ENCODE peak calls at places on chromosome 20, in nine cellular contexts. Y is astrocyte of the cerebellum, S is adrenal gland, Q is heart right ventricle, M is WERI-Rb-1, G is thoracic aorta, E is hepatocyte, L is A549, O is GM12865. B is an unnamed sample.

GRCh38 chr20:59667981-59668515 is 63.7 kb downstream of the PHACTR3 start:
- DNase-seq in Y (no peak), S (no peak), Q (no peak), M (no peak), G (no peak), E (no peak), L (no peak), O (no peak), B (no peak)

GRCh38 chr20:57619053-57619831 is 984 bp downstream of the ZBP1 start:
- DNase-seq in Y (no peak), S (no peak), Q (no peak), M (no peak), G (no peak), E (no peak), L (no peak), O (peak), B (no peak)

GRCh38 chr20:62202083-62202395 is 18.0 kb downstream of the HRH3 start:
- DNase-seq in Y (no peak), S (no peak), Q (peak), M (no peak), G (no peak), E (no peak), L (no peak), O (no peak), B (peak)

GRCh38 chr20:45963059-45964011 is 8.7 kb downstream of the ZNF335 start:
- DNase-seq in Y (peak), S (peak), Q (no peak), M (peak), G (no peak), E (peak), L (peak), O (peak), B (peak)

GRCh38 chr20:20411841-20412240 is 43.9 kb downstream of the INSM1 start:
- DNase-seq in Y (no peak), S (no peak), Q (no peak), M (peak), G (no peak), E (no peak), L (no peak), O (no peak), B (no peak)

GRCh38 chr20:38156280-38156679 is 8.8 kb downstream of the TGM2 start:
- DNase-seq in Y (no peak), S (no peak), Q (no peak), M (no peak), G (no peak), E (no peak), L (no peak), O (no peak), B (peak)

GRCh38 chr20:2333821-2334220 is 38.0 kb downstream of the TGM3 start:
- DNase-seq in Y (no peak), S (no peak), Q (no peak), M (no peak), G (no peak), E (no peak), L (no peak), O (no peak), B (no peak)

GRCh38 chr20:39358052-39358451 is 395.9 kb downstream of the DHX35 start:
- DNase-seq in Y (no peak), S (peak), Q (no peak), M (no peak), G (no peak), E (peak), L (no peak), O (peak), B (no peak)

GRCh38 chr20:43716757-43717615 is 9.8 kb downstream of the GTSF1L start:
- DNase-seq in Y (no peak), S (no peak), Q (no peak), M (no peak), G (no peak), E (no peak), L (no peak), O (no peak), B (no peak)

GRCh38 chr20:61886721-61887658 is 178.7 kb downstream of the TAF4 start:
- DNase-seq in Y (peak), S (peak), Q (peak), M (peak), G (no peak), E (peak), L (peak), O (peak), B (peak)

GRCh38 chr20:1644101-1644962 is 13.2 kb downstream of the SIRPG start:
- DNase-seq in Y (no peak), S (no peak), Q (no peak), M (peak), G (no peak), E (no peak), L (no peak), O (no peak), B (no peak)

GRCh38 chr20:45821942-45822341 is 5.2 kb downstream of the TNNC2 start:
- DNase-seq in Y (no peak), S (no peak), Q (no peak), M (no peak), G (no peak), E (no peak), L (no peak), O (no peak), B (no peak)

GRCh38 chr20:5848711-5849505 is 98.7 kb downstream of the SHLD1 start:
- DNase-seq in Y (peak), S (peak), Q (no peak), M (no peak), G (no peak), E (no peak), L (no peak), O (peak), B (peak)

GRCh38 chr20:4656491-4656890 is 65.2 kb upstream of the PRND start:
- DNase-seq in Y (no peak), S (no peak), Q (no peak), M (no peak), G (no peak), E (no peak), L (no peak), O (no peak), B (no peak)

GRCh38 chr20:59726196-59726595 is 121.9 kb downstream of the PHACTR3 start:
- DNase-seq in Y (no peak), S (no peak), Q (no peak), M (no peak), G (no peak), E (no peak), L (no peak), O (no peak), B (no peak)

GRCh38 chr20:10509411-10509810 is 74.3 kb downstream of the SLX4IP start:
- DNase-seq in Y (no peak), S (no peak), Q (no peak), M (no peak), G (no peak), E (no peak), L (no peak), O (no peak), B (peak)

GRCh38 chr20:10510216-10510615 is 75.1 kb downstream of the SLX4IP start:
- DNase-seq in Y (no peak), S (no peak), Q (no peak), M (no peak), G (no peak), E (no peak), L (no peak), O (no peak), B (no peak)

GRCh38 chr20:10511166-10511506 is 76.0 kb downstream of the SLX4IP start:
- DNase-seq in Y (no peak), S (no peak), Q (no peak), M (peak), G (no peak), E (peak), L (no peak), O (no peak), B (no peak)

GRCh38 chr20:10513091-10513490 is 78.0 kb downstream of the SLX4IP start:
- DNase-seq in Y (no peak), S (no peak), Q (no peak), M (no peak), G (no peak), E (no peak), L (no peak), O (no peak), B (no peak)

GRCh38 chr20:10511507-10512231 is 76.6 kb downstream of the SLX4IP start:
- DNase-seq in Y (peak), S (peak), Q (peak), M (peak), G (peak), E (peak), L (peak), O (peak), B (peak)
- H3K4me3 ChIP-seq in Y (no peak), S (no peak), Q (peak), M (no peak), G (peak), E (no peak), L (no peak), O (peak), B (no peak)

GRCh38 chr20:50226093-50226974 is 35.7 kb downstream of the CEBPB start:
- DNase-seq in Y (no peak), S (peak), Q (no peak), M (no peak), G (peak), E (no peak), L (no peak), O (no peak), B (peak)

GRCh38 chr20:50223321-50223995 is 32.8 kb downstream of the CEBPB start:
- DNase-seq in Y (no peak), S (no peak), Q (no peak), M (no peak), G (no peak), E (no peak), L (no peak), O (no peak), B (no peak)

GRCh38 chr20:50224052-50224451 is 33.4 kb downstream of the CEBPB start:
- DNase-seq in Y (no peak), S (no peak), Q (no peak), M (no peak), G (no peak), E (no peak), L (no peak), O (no peak), B (no peak)

GRCh38 chr20:50222568-50223320 is 32.1 kb downstream of the CEBPB start:
- DNase-seq in Y (no peak), S (no peak), Q (no peak), M (no peak), G (no peak), E (no peak), L (no peak), O (no peak), B (no peak)

GRCh38 chr20:50224553-50225255 is 34.1 kb downstream of the CEBPB start:
- DNase-seq in Y (peak), S (peak), Q (peak), M (no peak), G (peak), E (peak), L (no peak), O (no peak), B (peak)
- TF ChIP-seq CTCF in Y (peak), S (peak), Q (peak), M (no peak), G (peak), E (no peak), L (no peak), O (no peak), B (peak)

GRCh38 chr20:58651823-58652605 is 931 bp downstream of the STX16 start:
- DNase-seq in Y (no peak), S (peak), Q (peak), M (no peak), G (no peak), E (peak), L (peak), O (peak), B (peak)

GRCh38 chr20:58650181-58650775 is 805 bp upstream of the STX16 start:
- DNase-seq in Y (no peak), S (peak), Q (peak), M (peak), G (no peak), E (peak), L (no peak), O (peak), B (no peak)

GRCh38 chr20:58651548-58651822 is 402 bp downstream of the STX16 start:
- DNase-seq in Y (no peak), S (no peak), Q (no peak), M (peak), G (no peak), E (peak), L (no peak), O (no peak), B (no peak)

GRCh38 chr20:58650776-58651547 is at the start of gene STX16:
- DNase-seq in Y (peak), S (peak), Q (peak), M (peak), G (peak), E (peak), L (peak), O (peak), B (peak)

DNA sequence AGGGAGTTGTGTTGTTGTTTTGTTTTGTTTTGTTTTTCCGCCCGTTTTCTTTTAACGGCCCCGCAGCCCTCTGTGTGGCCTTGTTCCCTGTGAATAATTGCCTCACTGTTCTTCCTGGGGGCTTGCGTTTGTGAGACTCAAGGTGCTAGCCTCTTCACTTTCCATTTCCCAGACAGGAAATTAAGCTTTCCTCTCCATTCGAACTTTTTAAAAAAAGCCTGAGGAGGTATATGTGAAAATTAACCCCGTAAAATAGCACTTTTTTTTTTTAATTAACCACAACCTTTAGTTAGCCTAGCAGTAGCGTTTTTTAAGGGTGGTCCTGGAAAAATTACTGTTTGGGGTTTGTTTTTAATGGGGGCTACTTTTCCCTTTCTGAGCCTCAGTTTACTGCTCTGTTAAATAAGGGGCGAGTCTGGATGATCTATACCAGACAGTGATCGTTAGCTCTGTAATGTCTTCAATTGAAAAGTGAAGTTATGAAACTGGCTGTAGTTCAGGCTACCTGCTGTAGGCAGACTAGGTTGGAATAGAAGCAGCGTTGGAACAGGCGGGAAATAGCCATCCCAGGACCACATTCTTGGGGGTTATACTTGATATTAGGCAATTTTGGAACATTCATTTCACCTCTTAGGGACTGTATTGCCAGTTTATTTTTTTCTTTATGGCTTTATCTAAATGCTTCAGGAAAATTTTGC is 1.7 kb downstream of the STX16 start:
- DNase-seq in Y (no peak), S (no peak), Q (no peak), M (no peak), G (no peak), E (no peak), L (no peak), O (no peak), B (peak)
- H3K4me3 ChIP-seq in Y (peak), S (peak), Q (peak), M (peak), G (peak), E (peak), L (peak), O (peak), B (peak)

GRCh38 chr20:7090753-7091310 is 323.3 kb downstream of the BMP2 start:
- DNase-seq in Y (no peak), S (no peak), Q (no peak), M (no peak), G (no peak), E (peak), L (no peak), O (no peak), B (no peak)

GRCh38 chr20:7091655-7092054 is 324.2 kb downstream of the BMP2 start:
- DNase-seq in Y (no peak), S (no peak), Q (no peak), M (no peak), G (no peak), E (no peak), L (no peak), O (no peak), B (no peak)

GRCh38 chr20:7090001-7090400 is 322.5 kb downstream of the BMP2 start:
- DNase-seq in Y (no peak), S (no peak), Q (no peak), M (no peak), G (no peak), E (no peak), L (no peak), O (no peak), B (no peak)

GRCh38 chr20:7094438-7094997 is 327.0 kb downstream of the BMP2 start:
- DNase-seq in Y (no peak), S (no peak), Q (peak), M (peak), G (no peak), E (peak), L (peak), O (peak), B (peak)
- TF ChIP-seq CTCF in Y (peak), S (peak), Q (peak), M (peak), G (no peak), E (peak), L (peak), O (peak), B (peak)

GRCh38 chr20:16781496-16781895 is 33.3 kb downstream of the OTOR start:
- DNase-seq in Y (no peak), S (no peak), Q (no peak), M (no peak), G (no peak), E (no peak), L (no peak), O (no peak), B (no peak)
- H3K4me3 ChIP-seq in Y (no peak), S (no peak), Q (no peak), M (no peak), G (no peak), E (no peak), L (no peak), O (no peak), B (no peak)

GRCh38 chr20:50876816-50877215 is 54.4 kb downstream of the ADNP start:
- DNase-seq in Y (no peak), S (no peak), Q (no peak), M (no peak), G (no peak), E (no peak), L (no peak), O (no peak), B (no peak)
- TF ChIP-seq CTCF in Y (no peak), S (no peak), Q (no peak), M (no peak), G (no peak), E (no peak), L (no peak), O (no peak), B (no peak)

GRCh38 chr20:63534831-63535651 is 2.1 kb downstream of the PTK6 start:
- DNase-seq in Y (no peak), S (no peak), Q (no peak), M (no peak), G (no peak), E (no peak), L (no peak), O (no peak), B (no peak)
- H3K4me3 ChIP-seq in Y (no peak), S (no peak), Q (no peak), M (no peak), G (no peak), E (no peak), L (no peak), O (no peak), B (no peak)